ENCODE peak calls at places on chromosome 16, in eight cellular contexts. A is ELR; M is midbrain; N is HCT116; D is kidney epithelial cell; Q is NCI-H2081 treated with DMSO at 0.1 percent for 48 hours; R is germinal center; O is CD8-positive, alpha-beta T cell. Z is an unnamed sample.

GRCh38 chr16:74252329-74252728 is 44.3 kb upstream of the PSMD7 start:
- DNase-seq in R (no peak), O (no peak), A (no peak), Q (no peak), N (no peak), M (no peak), D (no peak), Z (no peak)

GRCh38 chr16:10256855-10257641 is 74.8 kb upstream of the GRIN2A start:
- DNase-seq in M (peak), A (peak), Q (no peak), D (no peak), O (peak), R (peak), N (no peak), Z (no peak)

GRCh38 chr16:54194008-54194731 is 92.4 kb downstream of the IRX3 start:
- DNase-seq in Q (no peak), A (peak), M (peak), O (no peak), R (no peak), N (no peak), D (no peak), Z (no peak)

GRCh38 chr16:19980866-19981265 is 92.8 kb downstream of the GPR139 start:
- DNase-seq in M (no peak), N (peak), D (no peak), Q (no peak), O (no peak), R (no peak), A (peak), Z (no peak)

GRCh38 chr16:14389359-14389758 is 240.7 kb downstream of the PARN start:
- DNase-seq in A (no peak), Q (no peak), N (no peak), M (no peak), O (no peak), R (no peak), D (no peak), Z (no peak)

GRCh38 chr16:67948015-67948414 is 4.1 kb upstream of the LCAT start:
- DNase-seq in O (no peak), M (no peak), A (no peak), D (no peak), Q (no peak), R (no peak), N (no peak), Z (no peak)

GRCh38 chr16:75251280-75252048 is at the start of gene BCAR1:
- DNase-seq in A (peak), N (no peak), D (no peak), Q (no peak), M (peak), R (peak), O (no peak), Z (no peak)

GRCh38 chr16:66741971-66742396 is 9.4 kb downstream of the DYNC1LI2 start:
- DNase-seq in D (no peak), Q (no peak), R (no peak), O (no peak), M (peak), A (peak), N (no peak), Z (no peak)

GRCh38 chr16:63461248-63461841 is 1425.1 kb upstream of the CDH8 start:
- DNase-seq in O (no peak), D (peak), N (no peak), M (peak), R (no peak), A (peak), Q (no peak), Z (no peak)

GRCh38 chr16:55508941-55509920 is at the start of gene LPCAT2:
- DNase-seq in O (no peak), Q (no peak), R (peak), N (peak), M (peak), D (peak), A (peak), Z (peak)

GRCh38 chr16:9670058-9670457 is 512.2 kb downstream of the GRIN2A start:
- DNase-seq in Q (no peak), A (no peak), M (no peak), R (no peak), D (no peak), O (no peak), N (no peak), Z (no peak)

GRCh38 chr16:23145608-23146007 is 3.6 kb downstream of the USP31 start:
- DNase-seq in M (no peak), R (no peak), A (peak), N (no peak), D (peak), O (no peak), Q (no peak), Z (peak)

GRCh38 chr16:80718480-80719220 is 85.7 kb downstream of the CDYL2 start:
- DNase-seq in N (no peak), M (no peak), R (no peak), A (no peak), Q (no peak), D (peak), O (no peak), Z (peak)

GRCh38 chr16:1464196-1464893 is 10.5 kb downstream of the CLCN7 start:
- DNase-seq in D (no peak), R (no peak), M (no peak), A (no peak), N (no peak), Q (no peak), O (no peak), Z (no peak)

GRCh38 chr16:83040174-83040573 is 413.4 kb downstream of the CDH13 start:
- DNase-seq in O (no peak), N (no peak), R (no peak), Q (no peak), M (no peak), D (no peak), A (peak), Z (peak)

GRCh38 chr16:84689126-84689525 is 10.7 kb upstream of the USP10 start:
- DNase-seq in D (peak), A (peak), N (no peak), R (no peak), M (no peak), O (no peak), Q (no peak), Z (peak)

GRCh38 chr16:85844786-85845185 is 45.3 kb downstream of the COX4I1 start:
- DNase-seq in R (no peak), O (no peak), M (no peak), Q (no peak), N (no peak), A (no peak), D (no peak), Z (no peak)

GRCh38 chr16:76518791-76519190 is 241.6 kb downstream of the CNTNAP4 start:
- DNase-seq in M (no peak), N (no peak), R (no peak), O (no peak), D (no peak), A (no peak), Q (no peak), Z (no peak)

GRCh38 chr16:86398201-86398600 is 112.1 kb upstream of the FOXF1 start:
- DNase-seq in Q (no peak), N (no peak), M (no peak), D (no peak), R (no peak), A (no peak), O (no peak), Z (no peak)

GRCh38 chr16:87584271-87584670 is 18.0 kb upstream of the JPH3 start:
- DNase-seq in N (no peak), O (no peak), D (no peak), Q (no peak), M (no peak), A (peak), R (no peak), Z (no peak)

GRCh38 chr16:22322021-22322471 is 24.8 kb downstream of the POLR3E start:
- DNase-seq in M (no peak), O (no peak), N (no peak), Q (no peak), D (no peak), A (no peak), R (no peak), Z (no peak)

GRCh38 chr16:83928341-83929055 is 24.5 kb upstream of the OSGIN1 start:
- DNase-seq in R (no peak), A (peak), N (no peak), D (peak), Q (no peak), M (no peak), O (no peak), Z (peak)

GRCh38 chr16:78430281-78430680 is 330.8 kb downstream of the WWOX start:
- DNase-seq in D (no peak), O (no peak), R (no peak), A (no peak), Q (no peak), N (no peak), M (no peak), Z (no peak)

GRCh38 chr16:634051-634670 is 1.9 kb downstream of the METTL26 start:
- DNase-seq in O (no peak), N (no peak), D (no peak), A (no peak), M (no peak), Q (no peak), R (no peak), Z (no peak)

GRCh38 chr16:57608462-57609113 is 19.8 kb upstream of the ADGRG1 start:
- DNase-seq in A (no peak), O (no peak), M (no peak), Q (no peak), R (no peak), N (no peak), D (no peak), Z (no peak)

GRCh38 chr16:1614226-1615102 is 2.3 kb downstream of the CRAMP1 start:
- DNase-seq in D (no peak), N (no peak), R (peak), M (no peak), Q (no peak), O (peak), A (peak), Z (no peak)

GRCh38 chr16:74758801-74759200 is 15.8 kb downstream of the FA2H start:
- DNase-seq in M (no peak), Q (no peak), R (no peak), D (no peak), O (no peak), A (no peak), N (no peak), Z (no peak)

Z was measured in epithelial cell of prostate.